ENCODE peak calls at places on chromosomes 16 and 17, in four cellular contexts. One of them, this sample, is unnamed.

GRCh38 chr17:67617304-67617899 is 100.3 kb upstream of the NOL11 start:
- DNase-seq in renal cortical epithelial cell: no peak
- DNase-seq in AG20443: no peak
- DNase-seq in stimulated activated CD4-positive, alpha-beta T cell treated with anti-CD3 and anti-CD28 coated beads, Interleukin-2, amount 100 ng/mL, for 48 hours: no peak
- DNase-seq in this sample: no peak

GRCh38 chr17:74527081-74527480 is 4.2 kb downstream of the CD300LB start:
- DNase-seq in renal cortical epithelial cell: no peak
- DNase-seq in AG20443: peak
- DNase-seq in stimulated activated CD4-positive, alpha-beta T cell treated with anti-CD3 and anti-CD28 coated beads, Interleukin-2, amount 100 ng/mL, for 48 hours: no peak
- DNase-seq in this sample: no peak

GRCh38 chr16:76386784-76387183 is 109.6 kb downstream of the CNTNAP4 start:
- DNase-seq in renal cortical epithelial cell: peak
- DNase-seq in AG20443: no peak
- DNase-seq in stimulated activated CD4-positive, alpha-beta T cell treated with anti-CD3 and anti-CD28 coated beads, Interleukin-2, amount 100 ng/mL, for 48 hours: no peak
- DNase-seq in this sample: no peak

GRCh38 chr17:76384987-76385891 is 830 bp downstream of the SPHK1 start:
- DNase-seq in renal cortical epithelial cell: peak
- DNase-seq in AG20443: peak
- DNase-seq in stimulated activated CD4-positive, alpha-beta T cell treated with anti-CD3 and anti-CD28 coated beads, Interleukin-2, amount 100 ng/mL, for 48 hours: peak
- DNase-seq in this sample: no peak

GRCh38 chr17:13931111-13931526 is 138.2 kb upstream of the COX10 start:
- DNase-seq in renal cortical epithelial cell: peak
- DNase-seq in AG20443: peak
- DNase-seq in stimulated activated CD4-positive, alpha-beta T cell treated with anti-CD3 and anti-CD28 coated beads, Interleukin-2, amount 100 ng/mL, for 48 hours: no peak
- DNase-seq in this sample: no peak

GRCh38 chr16:30758988-30759461 is 2.8 kb downstream of the CFAP119 start:
- DNase-seq in renal cortical epithelial cell: no peak
- DNase-seq in AG20443: no peak
- DNase-seq in stimulated activated CD4-positive, alpha-beta T cell treated with anti-CD3 and anti-CD28 coated beads, Interleukin-2, amount 100 ng/mL, for 48 hours: no peak
- DNase-seq in this sample: no peak

GRCh38 chr17:38912221-38912813 is 13.1 kb upstream of the LASP1NB start:
- DNase-seq in renal cortical epithelial cell: no peak
- DNase-seq in AG20443: peak
- DNase-seq in stimulated activated CD4-positive, alpha-beta T cell treated with anti-CD3 and anti-CD28 coated beads, Interleukin-2, amount 100 ng/mL, for 48 hours: no peak
- DNase-seq in this sample: no peak

GRCh38 chr17:62621223-62621622 is 6.2 kb upstream of the MRC2 start:
- DNase-seq in renal cortical epithelial cell: no peak
- DNase-seq in AG20443: no peak
- DNase-seq in stimulated activated CD4-positive, alpha-beta T cell treated with anti-CD3 and anti-CD28 coated beads, Interleukin-2, amount 100 ng/mL, for 48 hours: no peak
- DNase-seq in this sample: no peak

GRCh38 chr17:3573246-3574100 is 15.9 kb upstream of the TRPV3 start:
- DNase-seq in renal cortical epithelial cell: no peak
- DNase-seq in AG20443: no peak
- DNase-seq in stimulated activated CD4-positive, alpha-beta T cell treated with anti-CD3 and anti-CD28 coated beads, Interleukin-2, amount 100 ng/mL, for 48 hours: no peak
- DNase-seq in this sample: no peak

GRCh38 chr17:27492470-27492869 is 36.2 kb downstream of the KSR1 start:
- DNase-seq in renal cortical epithelial cell: no peak
- DNase-seq in AG20443: no peak
- DNase-seq in stimulated activated CD4-positive, alpha-beta T cell treated with anti-CD3 and anti-CD28 coated beads, Interleukin-2, amount 100 ng/mL, for 48 hours: no peak
- DNase-seq in this sample: no peak

GRCh38 chr17:1222321-1222720 is 42.5 kb upstream of the ABR start:
- DNase-seq in renal cortical epithelial cell: peak
- DNase-seq in AG20443: no peak
- DNase-seq in stimulated activated CD4-positive, alpha-beta T cell treated with anti-CD3 and anti-CD28 coated beads, Interleukin-2, amount 100 ng/mL, for 48 hours: no peak
- DNase-seq in this sample: no peak

GRCh38 chr17:59845595-59846390 is 47.0 kb downstream of the TUBD1 start:
- DNase-seq in renal cortical epithelial cell: peak
- DNase-seq in AG20443: peak
- DNase-seq in stimulated activated CD4-positive, alpha-beta T cell treated with anti-CD3 and anti-CD28 coated beads, Interleukin-2, amount 100 ng/mL, for 48 hours: no peak
- DNase-seq in this sample: no peak

GRCh38 chr16:23865853-23866252 is 30.1 kb downstream of the PRKCB start:
- DNase-seq in renal cortical epithelial cell: no peak
- DNase-seq in AG20443: no peak
- DNase-seq in stimulated activated CD4-positive, alpha-beta T cell treated with anti-CD3 and anti-CD28 coated beads, Interleukin-2, amount 100 ng/mL, for 48 hours: no peak
- DNase-seq in this sample: no peak

GRCh38 chr16:17451835-17452234 is 18.9 kb downstream of the XYLT1 start:
- DNase-seq in renal cortical epithelial cell: no peak
- DNase-seq in AG20443: no peak
- DNase-seq in stimulated activated CD4-positive, alpha-beta T cell treated with anti-CD3 and anti-CD28 coated beads, Interleukin-2, amount 100 ng/mL, for 48 hours: no peak
- DNase-seq in this sample: no peak

GRCh38 chr16:1117169-1117900 is 21.3 kb upstream of the C1QTNF8 start:
- DNase-seq in renal cortical epithelial cell: no peak
- DNase-seq in AG20443: no peak
- DNase-seq in stimulated activated CD4-positive, alpha-beta T cell treated with anti-CD3 and anti-CD28 coated beads, Interleukin-2, amount 100 ng/mL, for 48 hours: no peak
- DNase-seq in this sample: no peak

GRCh38 chr17:74603746-74604145 is 11.7 kb upstream of the CD300LD start:
- DNase-seq in renal cortical epithelial cell: no peak
- DNase-seq in AG20443: no peak
- DNase-seq in stimulated activated CD4-positive, alpha-beta T cell treated with anti-CD3 and anti-CD28 coated beads, Interleukin-2, amount 100 ng/mL, for 48 hours: no peak
- DNase-seq in this sample: no peak

GRCh38 chr17:7130626-7131467 is 16.2 kb upstream of the ASGR2 start:
- DNase-seq in renal cortical epithelial cell: no peak
- DNase-seq in AG20443: no peak
- DNase-seq in stimulated activated CD4-positive, alpha-beta T cell treated with anti-CD3 and anti-CD28 coated beads, Interleukin-2, amount 100 ng/mL, for 48 hours: no peak
- DNase-seq in this sample: no peak

GRCh38 chr17:79946352-79947231 is 89.1 kb downstream of the TBC1D16 start:
- DNase-seq in renal cortical epithelial cell: no peak
- DNase-seq in AG20443: no peak
- DNase-seq in stimulated activated CD4-positive, alpha-beta T cell treated with anti-CD3 and anti-CD28 coated beads, Interleukin-2, amount 100 ng/mL, for 48 hours: no peak
- DNase-seq in this sample: no peak

GRCh38 chr17:47692137-47692894 is 1.6 kb upstream of the TBKBP1 start:
- DNase-seq in renal cortical epithelial cell: no peak
- DNase-seq in AG20443: no peak
- DNase-seq in stimulated activated CD4-positive, alpha-beta T cell treated with anti-CD3 and anti-CD28 coated beads, Interleukin-2, amount 100 ng/mL, for 48 hours: no peak
- DNase-seq in this sample: no peak

GRCh38 chr17:17269926-17270773 is 10.9 kb downstream of the COPS3 start:
- DNase-seq in renal cortical epithelial cell: peak
- DNase-seq in AG20443: no peak
- DNase-seq in stimulated activated CD4-positive, alpha-beta T cell treated with anti-CD3 and anti-CD28 coated beads, Interleukin-2, amount 100 ng/mL, for 48 hours: peak
- DNase-seq in this sample: no peak

GRCh38 chr17:5838661-5839300 is 231.4 kb upstream of the WSCD1 start:
- DNase-seq in renal cortical epithelial cell: no peak
- DNase-seq in AG20443: no peak
- DNase-seq in stimulated activated CD4-positive, alpha-beta T cell treated with anti-CD3 and anti-CD28 coated beads, Interleukin-2, amount 100 ng/mL, for 48 hours: no peak
- DNase-seq in this sample: no peak

GRCh38 chr16:4924593-4925378 is 12.2 kb downstream of the PPL start:
- DNase-seq in renal cortical epithelial cell: peak
- DNase-seq in AG20443: no peak
- DNase-seq in stimulated activated CD4-positive, alpha-beta T cell treated with anti-CD3 and anti-CD28 coated beads, Interleukin-2, amount 100 ng/mL, for 48 hours: no peak
- DNase-seq in this sample: no peak

GRCh38 chr16:86952769-86953168 is 364.4 kb downstream of the C16orf95 start:
- DNase-seq in renal cortical epithelial cell: no peak
- DNase-seq in AG20443: no peak
- DNase-seq in stimulated activated CD4-positive, alpha-beta T cell treated with anti-CD3 and anti-CD28 coated beads, Interleukin-2, amount 100 ng/mL, for 48 hours: no peak
- DNase-seq in this sample: no peak

GRCh38 chr17:82801377-82801970 is 38.3 kb downstream of the ZNF750 start:
- DNase-seq in renal cortical epithelial cell: no peak
- DNase-seq in AG20443: no peak
- DNase-seq in stimulated activated CD4-positive, alpha-beta T cell treated with anti-CD3 and anti-CD28 coated beads, Interleukin-2, amount 100 ng/mL, for 48 hours: no peak
- DNase-seq in this sample: no peak